ENCODE peak calls at places on chromosomes 13 and 19, in seven cellular contexts. T is HCT116, Q is A549, A is cardiac muscle cell, L is RWPE2, F is AG04450, P is epithelial cell of esophagus. S is an unnamed sample.

GRCh38 chr19:2488942-2489731 is 13.2 kb downstream of the GADD45B start:
- DNase-seq in T (no peak), Q (peak), A (peak), L (no peak), F (no peak), P (peak), S (no peak)

GRCh38 chr19:17235618-17236413 is 9.8 kb downstream of the OCEL1 start:
- DNase-seq in T (no peak), Q (peak), A (peak), L (no peak), F (peak), P (peak), S (no peak)

GRCh38 chr13:114010401-114011101 is 36.7 kb upstream of the C13orf46 start:
- DNase-seq in T (no peak), Q (no peak), A (no peak), L (peak), F (no peak), P (no peak), S (no peak)

GRCh38 chr13:112776971-112777370 is 87.1 kb downstream of the ATP11A start:
- DNase-seq in T (no peak), Q (no peak), A (no peak), L (no peak), F (no peak), P (no peak), S (no peak)

GRCh38 chr13:32206097-32206740 is 108.9 kb downstream of the ZAR1L start:
- DNase-seq in T (no peak), Q (no peak), A (peak), L (no peak), F (no peak), P (peak), S (no peak)

GRCh38 chr19:29843180-29844051 is 31.6 kb downstream of the CCNE1 start:
- DNase-seq in T (no peak), Q (no peak), A (peak), L (no peak), F (no peak), P (no peak), S (no peak)

GRCh38 chr13:85970727-85971126 is 171.5 kb upstream of the SLITRK6 start:
- DNase-seq in T (no peak), Q (no peak), A (peak), L (no peak), F (no peak), P (peak), S (no peak)

GRCh38 chr19:49921871-49922755 is 6.9 kb upstream of the ATF5 start:
- DNase-seq in T (no peak), Q (no peak), A (peak), L (no peak), F (peak), P (peak), S (no peak)

GRCh38 chr19:51799311-51799997 is 4.5 kb downstream of the FPR3 start:
- DNase-seq in T (no peak), Q (peak), A (peak), L (peak), F (peak), P (peak), S (peak)

GRCh38 chr13:99661791-99662190 is 160.5 kb downstream of the TM9SF2 start:
- DNase-seq in T (no peak), Q (no peak), A (no peak), L (no peak), F (no peak), P (no peak), S (no peak)

GRCh38 chr13:97344250-97345175 is 89.5 kb upstream of the RAP2A start:
- DNase-seq in T (peak), Q (peak), A (peak), L (no peak), F (no peak), P (peak), S (no peak)

GRCh38 chr13:99050983-99051488 is 73.2 kb upstream of the DOCK9 start:
- DNase-seq in T (no peak), Q (no peak), A (no peak), L (no peak), F (no peak), P (no peak), S (no peak)

GRCh38 chr19:18646535-18647370 is 9.9 kb downstream of the KLHL26 start:
- DNase-seq in T (no peak), Q (no peak), A (no peak), L (no peak), F (no peak), P (no peak), S (no peak)

GRCh38 chr13:100789481-100789880 is 114.9 kb upstream of the TMTC4 start:
- DNase-seq in T (no peak), Q (no peak), A (peak), L (no peak), F (no peak), P (no peak), S (no peak)

GRCh38 chr19:49808762-49809154 is 4.3 kb downstream of the FUZ start:
- DNase-seq in T (no peak), Q (peak), A (peak), L (peak), F (peak), P (peak), S (no peak)

GRCh38 chr13:83221256-83221655 is 661.0 kb downstream of the SLITRK1 start:
- DNase-seq in T (no peak), Q (peak), A (peak), L (no peak), F (no peak), P (peak), S (peak)

GRCh38 chr13:113901231-113901630 is 37.4 kb upstream of the GAS6 start:
- DNase-seq in T (no peak), Q (no peak), A (peak), L (no peak), F (no peak), P (no peak), S (no peak)

GRCh38 chr19:17035842-17036424 is 9.3 kb upstream of the CPAMD8 start:
- DNase-seq in T (no peak), Q (peak), A (no peak), L (no peak), F (no peak), P (no peak), S (no peak)

GRCh38 chr13:76816394-76816793 is 69.8 kb downstream of the KCTD12 start:
- DNase-seq in T (no peak), Q (no peak), A (no peak), L (no peak), F (no peak), P (no peak), S (no peak)

GRCh38 chr19:4606921-4607678 is 32.2 kb upstream of the TNFAIP8L1 start:
- DNase-seq in T (no peak), Q (no peak), A (peak), L (no peak), F (no peak), P (no peak), S (no peak)

GRCh38 chr19:35545855-35546381 is 492 bp downstream of the TMEM147 start:
- DNase-seq in T (no peak), Q (peak), A (peak), L (no peak), F (no peak), P (peak), S (no peak)

GRCh38 chr13:113442354-113442984 is 10.8 kb downstream of the ADPRHL1 start:
- DNase-seq in T (no peak), Q (no peak), A (no peak), L (no peak), F (no peak), P (no peak), S (no peak)

GRCh38 chr19:42325308-42325895 is at the start of gene MEGF8:
- DNase-seq in T (peak), Q (peak), A (peak), L (peak), F (peak), P (peak), S (peak)

GRCh38 chr13:106276876-106277275 is 258.6 kb downstream of the EFNB2 start:
- DNase-seq in T (no peak), Q (no peak), A (no peak), L (no peak), F (no peak), P (peak), S (no peak)

GRCh38 chr19:30783936-30784335 is 411.8 kb downstream of the ZNF536 start:
- DNase-seq in T (no peak), Q (no peak), A (no peak), L (no peak), F (no peak), P (no peak), S (no peak)

GRCh38 chr19:35944553-35944952 is 8.4 kb downstream of the LRFN3 start:
- DNase-seq in T (no peak), Q (no peak), A (no peak), L (no peak), F (no peak), P (no peak), S (no peak)

GRCh38 chr19:47229674-47230121 is 1.3 kb downstream of the BBC3 start:
- DNase-seq in T (no peak), Q (peak), A (no peak), L (no peak), F (no peak), P (no peak), S (no peak)

GRCh38 chr19:46975918-46976782 is 43.5 kb upstream of the NPAS1 start:
- DNase-seq in T (peak), Q (peak), A (peak), L (no peak), F (peak), P (peak), S (no peak)

GRCh38 chr19:13788991-13789390 is 6.3 kb upstream of the ZSWIM4 start:
- DNase-seq in T (no peak), Q (no peak), A (peak), L (no peak), F (no peak), P (peak), S (no peak)

GRCh38 chr13:100442095-100442832 is 146.3 kb downstream of the GGACT start:
- DNase-seq in T (no peak), Q (no peak), A (no peak), L (no peak), F (no peak), P (no peak), S (no peak)

GRCh38 chr13:33678906-33679657 is 138.9 kb upstream of the RFC3 start:
- DNase-seq in T (no peak), Q (peak), A (peak), L (no peak), F (no peak), P (peak), S (no peak)

GRCh38 chr13:33677215-33677614 is 140.7 kb upstream of the RFC3 start:
- DNase-seq in T (no peak), Q (no peak), A (no peak), L (no peak), F (no peak), P (no peak), S (no peak)

GRCh38 chr13:33682020-33682564 is 135.9 kb upstream of the RFC3 start:
- DNase-seq in T (no peak), Q (no peak), A (no peak), L (no peak), F (no peak), P (no peak), S (no peak)

GRCh38 chr13:33678084-33678483 is 139.9 kb upstream of the RFC3 start:
- DNase-seq in T (no peak), Q (no peak), A (no peak), L (no peak), F (no peak), P (no peak), S (no peak)

GRCh38 chr13:33679658-33680012 is 138.3 kb upstream of the RFC3 start:
- DNase-seq in T (no peak), Q (no peak), A (no peak), L (no peak), F (no peak), P (no peak), S (no peak)
- H3K4me3 ChIP-seq in T (no peak), Q (no peak), A (no peak), L (no peak), F (no peak), P (no peak), S (no peak)

DNA sequence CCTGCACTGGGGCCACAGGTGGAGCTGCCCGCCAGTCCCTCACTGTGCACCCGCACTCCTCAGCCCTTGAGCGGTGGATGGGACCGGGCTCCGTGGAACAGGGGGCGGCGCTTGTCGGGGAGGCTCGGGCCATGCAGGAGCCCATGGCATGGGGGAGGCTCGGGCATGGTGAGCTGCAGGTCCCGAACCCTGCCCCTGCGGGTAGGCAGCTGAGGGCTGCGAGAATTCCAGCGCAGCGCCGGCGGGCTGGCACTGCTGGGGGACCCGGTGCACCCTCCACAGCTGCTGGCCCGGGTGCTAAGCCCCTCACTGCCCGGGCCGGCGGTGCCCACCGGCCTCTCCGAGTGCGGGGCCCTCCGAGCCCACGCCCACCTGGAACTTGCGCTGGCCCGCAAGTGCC is 877.5 kb upstream of the PCDH9 start:
- DNase-seq in T (no peak), Q (no peak), A (no peak), L (no peak), F (no peak), P (no peak), S (no peak)
- H3K4me3 ChIP-seq in T (no peak), Q (no peak), A (no peak), L (no peak), F (no peak), P (no peak), S (no peak)

GRCh38 chr13:77919351-77920294 is 992 bp upstream of the EDNRB start:
- DNase-seq in T (no peak), Q (no peak), A (peak), L (no peak), F (no peak), P (peak), S (no peak)
- H3K4me3 ChIP-seq in T (no peak), Q (peak), A (peak), L (no peak), F (peak), P (no peak), S (no peak)

GRCh38 chr19:55486043-55486970 is 1.3 kb downstream of the NAT14 start:
- DNase-seq in T (no peak), Q (no peak), A (no peak), L (no peak), F (no peak), P (no peak), S (no peak)
- H3K4me3 ChIP-seq in T (peak), Q (peak), A (peak), L (no peak), F (peak), P (no peak), S (peak)

S was measured in HFF-Myc.